ENCODE peak calls at places on chromosomes 11 and 22, in five cellular contexts. L, B, D, J and Y are unnamed samples.

GRCh38 chr11:68503792-68504191 is 43.2 kb downstream of the PPP6R3 start:
- DNase-seq in L (no peak), B (no peak), D (no peak), J (no peak), Y (no peak)

GRCh38 chr11:120546312-120547205 is 35.0 kb downstream of the GRIK4 start:
- DNase-seq in L (peak), B (no peak), D (no peak), J (no peak), Y (no peak)

GRCh38 chr11:117230286-117230961 is 1.4 kb downstream of the PCSK7 start:
- DNase-seq in L (peak), B (peak), D (no peak), J (peak), Y (peak)

GRCh38 chr11:121137005-121137404 is 36.0 kb downstream of the TECTA start:
- DNase-seq in L (no peak), B (no peak), D (no peak), J (no peak), Y (no peak)

GRCh38 chr11:10019906-10020682 is 273.9 kb downstream of the SBF2 start:
- DNase-seq in L (no peak), B (no peak), D (no peak), J (no peak), Y (no peak)

GRCh38 chr11:125564357-125564756 is 4.9 kb upstream of the EI24 start:
- DNase-seq in L (no peak), B (no peak), D (no peak), J (no peak), Y (no peak)

GRCh38 chr11:61545341-61545740 is 35.5 kb downstream of the SYT7 start:
- DNase-seq in L (no peak), B (no peak), D (no peak), J (no peak), Y (peak)

GRCh38 chr11:92266821-92267220 is 42.2 kb downstream of the FAT3 start:
- DNase-seq in L (no peak), B (no peak), D (no peak), J (no peak), Y (no peak)

GRCh38 chr11:47162426-47162825 is 14.3 kb downstream of the ARFGAP2 start:
- DNase-seq in L (no peak), B (no peak), D (no peak), J (no peak), Y (no peak)

GRCh38 chr11:2943711-2944118 is 14.5 kb upstream of the PHLDA2 start:
- DNase-seq in L (peak), B (no peak), D (no peak), J (no peak), Y (no peak)

GRCh38 chr11:46305295-46305694 is 27.8 kb downstream of the CREB3L1 start:
- DNase-seq in L (no peak), B (peak), D (no peak), J (no peak), Y (no peak)

GRCh38 chr22:45923812-45924211 is 53.1 kb downstream of the WNT7B start:
- DNase-seq in L (no peak), B (no peak), D (peak), J (no peak), Y (no peak)

GRCh38 chr11:112555491-112556364 is 295.1 kb upstream of the PLET1 start:
- DNase-seq in L (peak), B (peak), D (peak), J (peak), Y (peak)

GRCh38 chr11:45580399-45580798 is 85.0 kb downstream of the CHST1 start:
- DNase-seq in L (peak), B (no peak), D (peak), J (no peak), Y (no peak)

GRCh38 chr22:20080445-20080775 is 369 bp downstream of the DGCR8 start:
- DNase-seq in L (peak), B (peak), D (peak), J (peak), Y (peak)

GRCh38 chr11:46541593-46542371 is 52.0 kb downstream of the AMBRA1 start:
- DNase-seq in L (no peak), B (no peak), D (no peak), J (no peak), Y (no peak)

GRCh38 chr11:103849366-103849765 is 187.1 kb upstream of the DDI1 start:
- DNase-seq in L (no peak), B (no peak), D (no peak), J (no peak), Y (no peak)

GRCh38 chr11:2293396-2294339 is 8.1 kb downstream of the C11orf21 start:
- DNase-seq in L (no peak), B (no peak), D (no peak), J (no peak), Y (no peak)

GRCh38 chr11:19220903-19221682 is 19.3 kb upstream of the CSRP3 start:
- DNase-seq in L (no peak), B (no peak), D (no peak), J (no peak), Y (no peak)

GRCh38 chr11:82988936-82989627 is 82.6 kb downstream of the RAB30 start:
- DNase-seq in L (no peak), B (peak), D (no peak), J (no peak), Y (no peak)

GRCh38 chr11:72224587-72225410 is at the start of gene INPPL1:
- DNase-seq in L (peak), B (peak), D (no peak), J (peak), Y (peak)

GRCh38 chr11:59778122-59778521 is 22.9 kb downstream of the STX3 start:
- DNase-seq in L (no peak), B (no peak), D (no peak), J (no peak), Y (no peak)

GRCh38 chr22:35352214-35353111 is 28.4 kb upstream of the HMOX1 start:
- DNase-seq in L (peak), B (peak), D (no peak), J (no peak), Y (peak)

GRCh38 chr22:22728382-22728781 is 84.0 kb downstream of the GGTLC2 start:
- DNase-seq in L (peak), B (no peak), D (no peak), J (no peak), Y (no peak)

GRCh38 chr11:44329472-44330230 is 19.7 kb upstream of the ALX4 start:
- DNase-seq in L (no peak), B (no peak), D (no peak), J (no peak), Y (no peak)

GRCh38 chr11:130897262-130898182 is 18.8 kb downstream of the SNX19 start:
- DNase-seq in L (peak), B (no peak), D (no peak), J (no peak), Y (no peak)

GRCh38 chr11:69154211-69154913 is 1.4 kb upstream of the SMIM38 start:
- DNase-seq in L (no peak), B (no peak), D (no peak), J (no peak), Y (no peak)

GRCh38 chr22:24482998-24483397 is 12.1 kb upstream of the UPB1 start:
- DNase-seq in L (no peak), B (no peak), D (no peak), J (no peak), Y (no peak)

GRCh38 chr22:47056361-47056760 is 293.9 kb downstream of the TBC1D22A start:
- DNase-seq in L (no peak), B (no peak), D (no peak), J (no peak), Y (no peak)

GRCh38 chr11:65591939-65592814 is 3.4 kb downstream of the KCNK7 start:
- DNase-seq in L (peak), B (no peak), D (no peak), J (no peak), Y (no peak)

GRCh38 chr11:65588199-65589054 is 7.2 kb downstream of the KCNK7 start:
- DNase-seq in L (peak), B (peak), D (no peak), J (peak), Y (peak)

GRCh38 chr11:65586676-65587075 is 8.9 kb downstream of the KCNK7 start:
- DNase-seq in L (peak), B (no peak), D (no peak), J (no peak), Y (no peak)

GRCh38 chr11:65590240-65590738 is 5.3 kb downstream of the KCNK7 start:
- DNase-seq in L (no peak), B (no peak), D (no peak), J (no peak), Y (no peak)

GRCh38 chr11:65589444-65590239 is 6.0 kb downstream of the KCNK7 start:
- DNase-seq in L (no peak), B (peak), D (no peak), J (no peak), Y (peak)
- TF ChIP-seq CTCF in L (no peak), B (no peak), D (no peak), J (no peak), Y (no peak)

GRCh38 chr22:21652547-21653545 is 10.7 kb downstream of the SDF2L1 start:
- DNase-seq in L (no peak), B (peak), D (no peak), J (no peak), Y (no peak)
- TF ChIP-seq CTCF in L (no peak), B (peak), D (peak), J (no peak), Y (no peak)

GRCh38 chr22:48520207-48520606 is 1307.5 kb downstream of the BRD1 start:
- DNase-seq in L (no peak), B (no peak), D (no peak), J (no peak), Y (no peak)

GRCh38 chr22:48516571-48516970 is 1311.1 kb downstream of the BRD1 start:
- DNase-seq in L (no peak), B (no peak), D (no peak), J (no peak), Y (no peak)

GRCh38 chr22:48515571-48516200 is 1312.0 kb downstream of the BRD1 start:
- DNase-seq in L (no peak), B (no peak), D (no peak), J (no peak), Y (no peak)

GRCh38 chr22:48513929-48514328 is 1313.7 kb downstream of the BRD1 start:
- DNase-seq in L (no peak), B (no peak), D (no peak), J (no peak), Y (no peak)

DNA sequence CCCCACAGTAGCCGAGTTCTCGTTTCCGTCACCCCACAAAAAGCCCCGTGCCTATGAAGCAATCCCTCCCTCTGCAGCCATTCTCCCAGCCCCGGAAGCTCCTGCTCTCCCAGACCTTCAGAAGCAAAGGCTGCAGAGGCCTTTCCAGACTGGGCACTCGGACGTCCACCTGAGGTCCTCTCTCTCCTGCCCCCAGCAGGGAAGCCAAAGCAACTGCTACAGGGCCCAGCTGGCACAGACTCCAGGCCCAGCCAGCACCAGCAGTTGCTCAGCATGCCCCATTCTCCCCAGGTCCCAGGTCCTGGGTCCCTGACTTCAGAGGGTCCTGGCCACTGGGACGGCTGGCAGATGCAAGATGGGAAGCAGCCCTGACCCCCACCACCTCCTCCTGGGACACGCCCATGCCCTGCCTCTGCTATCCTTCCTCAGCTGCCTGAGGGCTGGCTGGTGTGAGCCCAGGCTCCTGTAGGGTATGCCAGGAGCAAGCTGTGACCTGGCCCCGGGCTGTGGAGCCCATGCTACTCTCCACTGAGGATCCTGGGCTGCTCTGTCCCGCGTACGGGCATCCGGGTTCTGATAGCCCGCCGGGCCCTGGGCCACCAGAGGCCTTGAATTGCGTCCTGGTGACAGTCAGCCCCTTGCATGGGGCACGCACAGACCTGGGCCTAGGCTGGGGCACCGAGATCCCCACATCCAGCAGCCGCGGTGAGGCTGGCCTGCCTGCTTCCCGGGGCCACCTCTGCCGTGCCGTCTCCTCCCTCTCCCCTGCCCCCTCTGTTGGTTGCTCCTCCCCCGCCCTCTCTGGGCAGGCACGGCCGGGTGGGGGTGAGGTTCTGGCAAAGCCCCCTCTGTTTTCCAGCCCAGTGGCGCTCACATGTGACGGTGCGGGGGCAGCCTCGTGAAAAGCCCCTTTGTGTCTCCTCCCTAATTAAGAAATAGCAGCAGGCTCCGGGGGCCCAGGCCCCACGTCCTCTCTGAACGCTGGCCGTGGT is 1310.3 kb downstream of the BRD1 start:
- DNase-seq in L (no peak), B (no peak), D (no peak), J (no peak), Y (no peak)
- TF ChIP-seq CTCF in L (no peak), B (no peak), D (peak), J (no peak), Y (no peak)

DNA sequence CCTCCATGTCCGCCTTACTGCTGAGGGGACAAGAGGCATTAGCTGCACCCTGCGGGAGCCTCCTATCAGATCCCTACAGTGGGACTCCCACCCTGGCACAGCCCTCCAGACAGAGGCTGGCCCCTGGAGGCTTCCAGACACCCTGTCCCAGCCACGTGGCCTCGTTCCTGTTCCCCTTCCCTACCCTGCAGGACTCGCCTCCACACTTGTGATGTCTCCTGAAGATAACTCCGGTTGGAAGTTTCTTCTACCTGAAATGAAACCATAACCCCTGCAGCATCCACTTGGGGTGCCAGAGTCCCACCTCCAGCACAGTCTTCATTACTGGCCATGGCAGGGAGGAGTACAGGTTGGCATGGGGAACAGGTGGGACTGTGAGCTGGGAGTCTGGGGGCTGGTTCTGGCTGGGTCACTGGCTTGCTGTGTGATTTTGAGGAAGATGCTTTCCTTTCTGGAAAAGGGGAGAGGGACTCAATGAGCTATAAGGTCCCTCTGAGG is 4.9 kb upstream of the SH3BP1 start:
- DNase-seq in L (no peak), B (no peak), D (no peak), J (no peak), Y (no peak)
- TF ChIP-seq CTCF in L (peak), B (no peak), D (no peak), J (no peak), Y (no peak)

GRCh38 chr11:134413334-134414035 is 1.4 kb upstream of the B3GAT1 start:
- DNase-seq in L (no peak), B (no peak), D (no peak), J (no peak), Y (no peak)

GRCh38 chr11:134414036-134414731 is 2.1 kb upstream of the B3GAT1 start:
- DNase-seq in L (no peak), B (no peak), D (no peak), J (no peak), Y (no peak)

GRCh38 chr11:134411887-134412507 is at the start of gene B3GAT1:
- DNase-seq in L (no peak), B (no peak), D (no peak), J (no peak), Y (no peak)

GRCh38 chr11:134410766-134411165 is 1.3 kb downstream of the B3GAT1 start:
- DNase-seq in L (no peak), B (no peak), D (no peak), J (no peak), Y (no peak)

GRCh38 chr11:134412508-134413333 is 679 bp upstream of the B3GAT1 start:
- DNase-seq in L (no peak), B (no peak), D (peak), J (no peak), Y (no peak)
- TF ChIP-seq CTCF in L (no peak), B (no peak), D (no peak), J (no peak), Y (no peak)

DNA sequence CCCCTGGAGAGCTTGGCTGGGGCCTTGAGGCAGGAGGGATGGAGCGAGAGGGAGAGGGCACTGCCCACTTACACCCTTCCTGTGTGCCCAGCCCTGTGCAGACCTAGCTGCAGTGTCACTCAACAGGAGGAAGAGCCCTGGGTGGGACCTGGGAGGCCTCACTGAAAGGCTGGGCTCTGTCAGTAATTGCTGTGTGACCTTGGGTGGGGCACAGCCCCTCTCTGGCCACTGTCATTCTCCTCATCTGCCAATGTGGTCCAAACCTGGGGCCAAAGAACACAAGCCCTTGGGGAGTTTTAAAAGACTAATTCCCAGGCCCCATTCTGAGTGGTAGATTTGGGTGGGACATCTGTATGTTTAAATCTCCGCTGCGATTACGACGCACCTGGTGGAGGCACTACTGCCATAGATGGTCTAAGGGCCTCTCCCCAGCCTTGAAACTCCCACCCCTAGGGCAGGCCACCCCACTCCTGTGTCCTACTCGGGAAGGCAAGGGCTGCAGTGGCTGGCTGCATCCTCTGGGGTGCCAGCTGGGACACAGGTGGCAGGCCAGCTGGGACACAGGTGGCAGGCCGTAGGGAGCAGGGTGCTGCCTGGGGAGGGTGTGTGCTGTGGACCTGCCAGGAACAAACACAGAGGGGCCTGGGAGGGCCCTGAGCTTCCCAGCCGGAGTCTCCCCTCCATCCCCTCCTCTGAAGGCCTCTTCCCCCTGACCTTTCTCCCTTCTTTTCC is 12.3 kb upstream of the SOX10 start:
- DNase-seq in L (no peak), B (peak), D (no peak), J (no peak), Y (no peak)
- TF ChIP-seq CTCF in L (no peak), B (no peak), D (no peak), J (no peak), Y (no peak)

GRCh38 chr22:27416553-27417427 is 384.8 kb downstream of the MN1 start:
- DNase-seq in L (peak), B (no peak), D (no peak), J (no peak), Y (no peak)
- TF ChIP-seq CTCF in L (peak), B (no peak), D (no peak), J (no peak), Y (no peak)

DNA sequence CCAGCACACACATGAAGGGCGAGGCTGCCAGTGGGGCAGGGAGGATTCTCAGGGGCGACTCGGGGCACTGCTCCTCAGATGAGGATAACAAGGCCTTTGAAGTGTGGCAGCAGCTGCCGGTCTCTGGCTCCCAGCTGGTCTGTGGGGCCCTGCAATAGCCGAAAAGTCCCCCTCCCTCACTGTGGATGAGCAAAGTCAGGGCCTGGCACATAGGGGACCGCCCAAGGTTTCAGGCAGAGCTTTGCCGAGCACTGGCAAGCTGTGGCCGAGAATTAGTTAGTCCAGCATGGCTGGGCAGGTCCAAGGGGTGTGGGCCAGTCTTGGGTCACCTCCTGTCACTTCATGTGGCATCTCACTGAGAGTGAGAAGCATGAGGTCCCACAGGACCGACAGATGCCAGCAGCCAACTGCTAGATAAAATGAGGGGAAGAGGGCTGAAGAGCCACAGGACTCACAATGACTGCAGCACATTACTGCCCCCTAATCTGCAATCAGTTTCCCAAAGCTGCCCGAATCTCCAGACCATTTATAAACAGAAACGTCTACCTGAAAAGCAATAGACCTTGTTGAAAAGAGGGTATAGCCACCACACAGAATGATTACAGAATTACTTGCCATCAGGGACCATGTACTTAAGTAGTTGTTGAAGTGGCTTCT is 12.5 kb upstream of the TEF start:
- DNase-seq in L (no peak), B (no peak), D (no peak), J (no peak), Y (no peak)
- TF ChIP-seq CTCF in L (no peak), B (peak), D (no peak), J (no peak), Y (no peak)